ENCODE peak calls at places on chromosomes 2 and 18, in nine cellular contexts. S, A, K, I, C, M, U, L and G are unnamed samples.

GRCh38 chr2:54983345-54984235 is 66.7 kb downstream of the RTN4 start:
- DNase-seq in U (no peak), S (no peak), L (no peak), I (no peak), C (no peak), K (no peak), M (no peak), A (no peak), G (no peak)

GRCh38 chr2:101119431-101119830 is 31.8 kb downstream of the TBC1D8 start:
- DNase-seq in S (no peak), M (no peak), C (peak; percentile 53), L (peak; percentile 74), I (no peak), U (no peak), K (peak; percentile 80), A (peak; percentile 43), G (no peak)

GRCh38 chr2:236631361-236632291 is 62.0 kb downstream of the ACKR3 start:
- DNase-seq in K (peak; percentile 82), C (peak; percentile 25), A (no peak), M (no peak), I (no peak), U (peak; percentile 74), S (no peak), L (no peak), G (no peak)

GRCh38 chr2:173571887-173572680 is 217.4 kb downstream of the CDCA7 start:
- DNase-seq in M (no peak), C (no peak), A (no peak), K (no peak), S (no peak), U (no peak), I (no peak), L (no peak), G (no peak)

GRCh38 chr2:48993576-48993975 is 160.7 kb downstream of the FSHR start:
- DNase-seq in L (no peak), I (no peak), M (no peak), K (no peak), S (no peak), C (no peak), A (no peak), U (no peak), G (no peak)

GRCh38 chr2:169363027-169363569 is 764 bp upstream of the LRP2 start:
- DNase-seq in L (no peak), U (no peak), S (no peak), M (no peak), K (no peak), C (no peak), A (no peak), I (no peak), G (no peak)

GRCh38 chr2:157989227-157989626 is 112.4 kb upstream of the UPP2 start:
- DNase-seq in C (no peak), K (no peak), L (no peak), M (no peak), S (no peak), A (no peak), U (no peak), I (no peak), G (no peak)

GRCh38 chr2:47267389-47268086 is 112.4 kb upstream of the STPG4 start:
- DNase-seq in S (no peak), L (no peak), K (no peak), M (no peak), C (no peak), I (no peak), U (no peak), A (no peak), G (no peak)

GRCh38 chr2:190582761-190583506 is 48.4 kb upstream of the NEMP2 start:
- DNase-seq in I (no peak), S (no peak), L (no peak), C (no peak), A (no peak), U (no peak), K (no peak), M (no peak), G (no peak)

GRCh38 chr2:176246324-176246723 is 22.9 kb upstream of the MTX2 start:
- DNase-seq in K (no peak), C (no peak), A (no peak), I (no peak), S (no peak), L (no peak), M (no peak), U (no peak), G (no peak)

GRCh38 chr18:59272221-59272888 is 899 bp downstream of the RAX start:
- DNase-seq in M (no peak), U (no peak), C (no peak), I (no peak), K (no peak), S (no peak), L (no peak), A (no peak), G (no peak)

GRCh38 chr2:240591226-240591625 is 4.7 kb downstream of the CAPN10 start:
- DNase-seq in C (no peak), L (no peak), A (no peak), K (no peak), I (no peak), U (no peak), S (no peak), M (peak; percentile 28), G (no peak)

GRCh38 chr2:27596627-27597026 is 13.8 kb downstream of the ZNF512 start:
- DNase-seq in L (no peak), A (no peak), C (no peak), S (no peak), M (no peak), K (no peak), U (no peak), I (no peak), G (no peak)
- H3K9me3 ChIP-seq in L (peaks cover 7% of the 10 kb centered on the region), A (peaks cover 28% of the 10 kb centered on the region), C (peaks cover 18% of the 10 kb centered on the region), S (peaks cover 10% of the 10 kb centered on the region), M (peaks cover 9% of the 10 kb centered on the region), K (peaks cover 13% of the 10 kb centered on the region), U (peaks cover 6% of the 10 kb centered on the region), I (peaks cover 12% of the 10 kb centered on the region), G (no peaks in the 10 kb centered on the region)

GRCh38 chr2:11889101-11889850 is 142.8 kb downstream of the LPIN1 start:
- DNase-seq in A (no peak), L (no peak), C (no peak), S (no peak), M (no peak), U (no peak), I (no peak), K (no peak), G (no peak)
- H3K9me3 ChIP-seq in A (peaks cover 33% of the 10 kb centered on the region), L (peaks cover 14% of the 10 kb centered on the region), C (peaks cover 25% of the 10 kb centered on the region), S (peaks cover 22% of the 10 kb centered on the region), M (no peaks in the 10 kb centered on the region), U (no peaks in the 10 kb centered on the region), I (peaks cover 20% of the 10 kb centered on the region), K (peaks cover 26% of the 10 kb centered on the region), G (peaks cover 5% of the 10 kb centered on the region)

GRCh38 chr18:79889569-79889968 is 61.9 kb downstream of the SLC66A2 start:
- DNase-seq in L (no peak), S (no peak), I (no peak), K (no peak), M (peak; percentile 13), U (no peak), A (no peak), C (no peak), G (no peak)
- H3K9me3 ChIP-seq in L (peaks cover 38% of the 10 kb centered on the region), S (peaks cover 53% of the 10 kb centered on the region), I (peaks cover 63% of the 10 kb centered on the region), K (peaks cover 61% of the 10 kb centered on the region), M (peaks cover 15% of the 10 kb centered on the region), U (peaks cover 27% of the 10 kb centered on the region), A (peaks cover 72% of the 10 kb centered on the region), C (peaks cover 84% of the 10 kb centered on the region), G (peaks cover 8% of the 10 kb centered on the region)

GRCh38 chr2:105989070-105989469 is 205.0 kb downstream of the UXS1 start:
- DNase-seq in C (no peak), S (no peak), K (no peak), A (no peak), M (no peak), U (no peak), L (no peak), I (no peak), G (no peak)
- H3K9me3 ChIP-seq in C (peaks cover 39% of the 10 kb centered on the region), S (peaks cover 29% of the 10 kb centered on the region), K (peaks cover 9% of the 10 kb centered on the region), A (peaks cover 49% of the 10 kb centered on the region), M (peaks cover 22% of the 10 kb centered on the region), U (peaks cover 15% of the 10 kb centered on the region), L (peaks cover 6% of the 10 kb centered on the region), I (peaks cover 43% of the 10 kb centered on the region), G (peaks cover 5% of the 10 kb centered on the region)

GRCh38 chr18:42644729-42645131 is 470.8 kb downstream of the RIT2 start:
- DNase-seq in S (no peak), C (peak; percentile 61), A (no peak), K (no peak), L (no peak), I (no peak), U (no peak), M (no peak), G (no peak)
- H3K9me3 ChIP-seq in S (no peaks in the 10 kb centered on the region), C (no peaks in the 10 kb centered on the region), A (no peaks in the 10 kb centered on the region), K (no peaks in the 10 kb centered on the region), L (no peaks in the 10 kb centered on the region), I (no peaks in the 10 kb centered on the region), U (no peaks in the 10 kb centered on the region), M (no peaks in the 10 kb centered on the region), G (no peaks in the 10 kb centered on the region)

GRCh38 chr18:37491526-37491925 is 74.1 kb downstream of the CELF4 start:
- DNase-seq in L (no peak), M (no peak), S (no peak), I (no peak), U (no peak), A (no peak), K (no peak), C (no peak), G (no peak)
- H3K9me3 ChIP-seq in L (no peaks in the 10 kb centered on the region), M (no peaks in the 10 kb centered on the region), S (no peaks in the 10 kb centered on the region), I (no peaks in the 10 kb centered on the region), U (no peaks in the 10 kb centered on the region), A (no peaks in the 10 kb centered on the region), K (no peaks in the 10 kb centered on the region), C (no peaks in the 10 kb centered on the region), G (no peaks in the 10 kb centered on the region)